ENCODE peak calls at places on chromosomes 2 and 18, in ten cellular contexts. O is NCI-H748 treated with DMSO at 0.1 percent for 48 hours; F is stimulated activated CD8-positive, alpha-beta memory T cell treated with anti-CD3 and anti-CD28 coated beads, Interleukin-7, amount 100 ng/mL, for 4 hours; B is T-helper 22 cell; Z is NCI-H1417 treated with DMSO at 0.1 percent for 48 hours; J is small intestine; P is GF-D8; T is Peyer's patch; D is GM12865; H is stimulated activated CD4-positive, alpha-beta T cell treated with anti-CD3 and anti-CD28 coated beads, Interleukin-4, amount 100 ng/mL, for 4 hours. R is an unnamed sample.

GRCh38 chr2:3667151-3667631 is 9.2 kb downstream of the ALLC start:
- DNase-seq in O (no peak), F (no peak), B (no peak), Z (no peak), J (no peak), P (no peak), T (peak; percentile 39), D (peak; percentile 90), H (no peak), R (no peak)

GRCh38 chr2:101205521-101205998 is 47.1 kb upstream of the CNOT11 start:
- DNase-seq in O (peak; percentile 16), F (no peak), B (peak; percentile 4), Z (no peak), J (peak; percentile 79), P (no peak), T (peak; percentile 75), D (peak; percentile 69), H (peak; percentile 14), R (peak; percentile 88)

GRCh38 chr18:42028232-42028832 is 73.3 kb downstream of the PIK3C3 start:
- DNase-seq in O (peak; percentile 15), F (peak; percentile 1), B (no peak), Z (no peak), J (peak; percentile 35), P (no peak), T (peak; percentile 71), D (peak; percentile 29), H (peak; percentile 3), R (peak; percentile 34)

GRCh38 chr18:42901161-42901560 is 214.3 kb downstream of the RIT2 start:
- DNase-seq in O (no peak), F (no peak), B (no peak), Z (no peak), J (no peak), P (no peak), T (no peak), D (no peak), H (no peak), R (no peak)

GRCh38 chr2:43041167-43041566 is 185.2 kb downstream of the ZFP36L2 start:
- DNase-seq in O (no peak), F (no peak), B (no peak), Z (no peak), J (no peak), P (no peak), T (no peak), D (no peak), H (no peak), R (no peak)

GRCh38 chr2:176636376-176636775 is 367.1 kb downstream of the MTX2 start:
- DNase-seq in O (no peak), F (no peak), B (no peak), Z (no peak), J (no peak), P (no peak), T (no peak), D (no peak), H (no peak), R (no peak)

GRCh38 chr18:51603111-51603510 is 405.6 kb upstream of the MEX3C start:
- DNase-seq in O (no peak), F (no peak), B (no peak), Z (no peak), J (no peak), P (no peak), T (no peak), D (no peak), H (no peak), R (no peak)

GRCh38 chr2:38244306-38244705 is 132.8 kb downstream of the ATL2 start:
- DNase-seq in O (no peak), F (no peak), B (no peak), Z (no peak), J (no peak), P (no peak), T (no peak), D (no peak), H (no peak), R (no peak)

GRCh38 chr2:224729435-224729834 is 13.3 kb upstream of the CCDC195 start:
- DNase-seq in O (no peak), F (no peak), B (no peak), Z (no peak), J (no peak), P (no peak), T (no peak), D (no peak), H (no peak), R (no peak)

R was measured in EL.